ENCODE peak calls at places on chromosomes 3 and 15, in six cellular contexts. I is left cardiac atrium, G is EH, A is GM12865, N is HCEC 1CT, V is choroid plexus epithelial cell. O is an unnamed sample.
A peak's percentile ranks its signal among the peaks of the same experiment; 100 is the strongest.

GRCh38 chr3:34569437-34569836 is 771.0 kb downstream of the PDCD6IP start:
- DNase-seq in I (no peak), G (no peak), A (no peak), N (no peak), V (no peak), O (no peak)

GRCh38 chr3:99909714-99910508 is 92.2 kb downstream of the CMSS1 start:
- DNase-seq in I (no peak), G (peak; percentile 84), A (peak; percentile 4), N (peak; percentile 72), V (peak; percentile 89), O (no peak)

GRCh38 chr3:197392961-197393360 is 94.5 kb upstream of the DLG1 start:
- DNase-seq in I (no peak), G (peak; percentile 49), A (no peak), N (peak; percentile 21), V (no peak), O (no peak)

GRCh38 chr15:71725215-71725955 is 85.0 kb upstream of the NR2E3 start:
- DNase-seq in I (no peak), G (peak; percentile 65), A (no peak), N (peak; percentile 72), V (peak; percentile 60), O (no peak)

GRCh38 chr15:88900309-88900981 is 5.1 kb upstream of the HAPLN3 start:
- DNase-seq in I (no peak), G (peak; percentile 84), A (no peak), N (no peak), V (peak; percentile 69), O (no peak)

GRCh38 chr3:113436794-113437193 is 4.5 kb downstream of the CFAP44 start:
- DNase-seq in I (no peak), G (peak; percentile 32), A (peak; percentile 37), N (peak; percentile 46), V (peak; percentile 90), O (no peak)

GRCh38 chr3:140363801-140364200 is 314.1 kb upstream of the TRIM42 start:
- DNase-seq in I (peak; percentile 71), G (no peak), A (peak; percentile 8), N (no peak), V (peak; percentile 18), O (no peak)

GRCh38 chr3:148791296-148791695 is 36.3 kb upstream of the CPB1 start:
- DNase-seq in I (no peak), G (no peak), A (no peak), N (no peak), V (peak; percentile 25), O (peak; percentile 48)

GRCh38 chr3:152531717-152532116 is 263.0 kb downstream of the MBNL1 start:
- DNase-seq in I (no peak), G (no peak), A (no peak), N (no peak), V (no peak), O (no peak)

GRCh38 chr3:38655708-38656300 is 6.3 kb upstream of the SCN5A start:
- DNase-seq in I (no peak), G (peak; percentile 39), A (peak; percentile 48), N (peak; percentile 39), V (peak; percentile 74), O (peak; percentile 22)

GRCh38 chr3:127680146-127680661 is 7.5 kb downstream of the ABTB1 start:
- DNase-seq in I (no peak), G (no peak), A (no peak), N (no peak), V (no peak), O (no peak)

GRCh38 chr3:171469376-171469775 is 9.2 kb upstream of the TNIK start:
- DNase-seq in I (no peak), G (no peak), A (no peak), N (no peak), V (no peak), O (no peak)

GRCh38 chr3:56268621-56269394 is 199.5 kb downstream of the ERC2 start:
- DNase-seq in I (no peak), G (no peak), A (no peak), N (no peak), V (no peak), O (no peak)

GRCh38 chr15:96974761-96975160 is 644.3 kb downstream of the NR2F2 start:
- DNase-seq in I (no peak), G (no peak), A (no peak), N (no peak), V (no peak), O (no peak)

GRCh38 chr15:78660584-78660983 is 19.6 kb upstream of the CHRNB4 start:
- DNase-seq in I (no peak), G (no peak), A (no peak), N (no peak), V (no peak), O (no peak)

GRCh38 chr15:69293741-69294615 is 4.7 kb upstream of the PAQR5 start:
- DNase-seq in I (no peak), G (no peak), A (no peak), N (no peak), V (no peak), O (no peak)